ENCODE peak calls at places on chromosomes 3 and 15, in nine cellular contexts. E is cardiac fibroblast; P is cardiac muscle cell; O is GM10248; C is tibial nerve; A is A172; T is breast epithelium; J is T-helper 17 cell; Q is CD4-positive, alpha-beta memory T cell. X is an unnamed sample.

GRCh38 chr3:132399054-132399929 is 18.0 kb upstream of the DNAJC13 start:
- DNase-seq in E (peak), P (peak), O (peak), C (no peak), A (peak), T (no peak), J (no peak), Q (peak), X (peak)

GRCh38 chr15:41535529-41535928 is 8.5 kb downstream of the RPAP1 start:
- DNase-seq in E (no peak), P (no peak), O (no peak), C (no peak), A (no peak), T (no peak), J (no peak), Q (no peak), X (no peak)

GRCh38 chr15:54582863-54583643 is 604.8 kb downstream of the UNC13C start:
- DNase-seq in E (no peak), P (no peak), O (no peak), C (no peak), A (no peak), T (no peak), J (no peak), Q (no peak), X (no peak)

GRCh38 chr3:127990461-127990860 is 61.8 kb upstream of the SEC61A1 start:
- DNase-seq in E (no peak), P (no peak), O (no peak), C (no peak), A (no peak), T (no peak), J (no peak), Q (no peak), X (no peak)

GRCh38 chr3:188861847-188862740 is 309.7 kb upstream of the TPRG1 start:
- DNase-seq in E (peak), P (no peak), O (no peak), C (no peak), A (peak), T (no peak), J (no peak), Q (no peak), X (no peak)

GRCh38 chr15:42453826-42454225 is 37.1 kb downstream of the ZNF106 start:
- DNase-seq in E (no peak), P (no peak), O (no peak), C (no peak), A (no peak), T (no peak), J (no peak), Q (no peak), X (no peak)

GRCh38 chr15:56996746-56997470 is 78.5 kb downstream of the TCF12 start:
- DNase-seq in E (peak), P (no peak), O (no peak), C (no peak), A (no peak), T (no peak), J (no peak), Q (no peak), X (no peak)

GRCh38 chr3:169245631-169246030 is 417.9 kb downstream of the MECOM start:
- DNase-seq in E (no peak), P (no peak), O (no peak), C (no peak), A (no peak), T (no peak), J (no peak), Q (no peak), X (no peak)

GRCh38 chr3:31565288-31565687 is 32.6 kb downstream of the STT3B start:
- DNase-seq in E (peak), P (no peak), O (no peak), C (no peak), A (no peak), T (no peak), J (no peak), Q (no peak), X (no peak)

GRCh38 chr3:149646181-149646766 is 11.6 kb downstream of the WWTR1 start:
- DNase-seq in E (peak), P (no peak), O (no peak), C (no peak), A (peak), T (no peak), J (no peak), Q (no peak), X (no peak)

GRCh38 chr3:191244242-191244867 is 45.3 kb downstream of the OSTN start:
- DNase-seq in E (peak), P (no peak), O (peak), C (no peak), A (no peak), T (no peak), J (no peak), Q (no peak), X (no peak)

GRCh38 chr3:17742092-17742836 is at the start of gene TBC1D5:
- DNase-seq in E (no peak), P (peak), O (peak), C (peak), A (no peak), T (peak), J (peak), Q (peak), X (peak)

GRCh38 chr15:33586791-33587697 is 276.3 kb downstream of the RYR3 start:
- DNase-seq in E (no peak), P (no peak), O (no peak), C (no peak), A (no peak), T (no peak), J (no peak), Q (no peak), X (no peak)

GRCh38 chr15:29805043-29805707 is 17.1 kb downstream of the TJP1 start:
- DNase-seq in E (peak), P (no peak), O (no peak), C (no peak), A (peak), T (no peak), J (no peak), Q (no peak), X (no peak)

GRCh38 chr3:27630892-27631291 is 91.2 kb downstream of the EOMES start:
- DNase-seq in E (peak), P (no peak), O (no peak), C (no peak), A (peak), T (no peak), J (no peak), Q (no peak), X (no peak)

GRCh38 chr15:68719676-68720075 is 101.0 kb downstream of the ANP32A start:
- DNase-seq in E (no peak), P (no peak), O (no peak), C (no peak), A (no peak), T (no peak), J (no peak), Q (no peak), X (no peak)

GRCh38 chr15:61830536-61831330 is 229.5 kb downstream of the VPS13C start:
- DNase-seq in E (no peak), P (no peak), O (no peak), C (no peak), A (no peak), T (no peak), J (no peak), Q (no peak), X (no peak)

X was measured in NCI-H1092 treated with DMSO at 0.1 percent for 48 hours.